ENCODE peak calls at places on chromosomes 7 and 10, in six cellular contexts. D is activated CD4-positive, alpha-beta T cell treated with anti-CD3 and anti-CD28 coated beads for 48 hours; O is CD8-positive, alpha-beta memory T cell; P is Jurkat, Clone E6-1; R is stimulated activated CD8-positive, alpha-beta memory T cell treated with anti-CD3 and anti-CD28 coated beads, Interleukin-4, amount 100 ng/mL, for 1 hour; E is amniotic stem cell. U is an unnamed sample.

GRCh38 chr7:28114056-28114455 is 66.5 kb downstream of the JAZF1 start:
- DNase-seq in R (no peak), D (no peak), O (no peak), E (no peak), P (no peak), U (no peak)

GRCh38 chr7:70614237-70614984 is 517.5 kb upstream of the GALNT17 start:
- DNase-seq in P (peak; percentile 7), R (no peak), D (no peak), E (no peak), O (no peak), U (no peak)

GRCh38 chr10:71978476-71978875 is 14.3 kb downstream of the CHST3 start:
- DNase-seq in P (no peak), R (no peak), E (no peak), O (no peak), D (no peak), U (no peak)

GRCh38 chr7:84204655-84205054 is 10.1 kb upstream of the SEMA3A start:
- DNase-seq in D (no peak), R (no peak), O (no peak), P (no peak), E (no peak), U (no peak)

GRCh38 chr10:28991738-28992270 is 297.1 kb upstream of the LYZL1 start:
- DNase-seq in D (peak; percentile 54), R (no peak), E (no peak), O (no peak), P (no peak), U (no peak)

GRCh38 chr10:124003070-124003419 is 90.4 kb downstream of the CHST15 start:
- DNase-seq in P (no peak), O (no peak), R (no peak), E (no peak), D (no peak), U (no peak)

GRCh38 chr7:64849250-64849923 is 53.7 kb upstream of the ZNF273 start:
- DNase-seq in R (no peak), P (peak; percentile 12), O (no peak), D (no peak), E (no peak), U (no peak)

GRCh38 chr7:107891619-107892366 is 810 bp downstream of the DLD start:
- DNase-seq in D (peak; percentile 26), E (no peak), R (no peak), O (no peak), P (no peak), U (no peak)

GRCh38 chr10:117248700-117249465 is 8.0 kb downstream of the SLC18A2 start:
- DNase-seq in R (no peak), D (no peak), P (peak; percentile 41), O (no peak), E (no peak), U (no peak)

GRCh38 chr10:126431816-126432215 is 43.5 kb upstream of the ADAM12 start:
- DNase-seq in E (no peak), O (no peak), R (no peak), D (no peak), P (peak; percentile 25), U (no peak)

GRCh38 chr10:67385566-67385965 is 310.4 kb downstream of the CTNNA3 start:
- DNase-seq in E (no peak), P (no peak), O (no peak), D (no peak), R (no peak), U (no peak)

GRCh38 chr10:5760462-5760861 is 52.8 kb downstream of the GDI2 start:
- DNase-seq in P (no peak), R (no peak), E (no peak), O (no peak), D (no peak), U (no peak)

GRCh38 chr10:100101526-100102076 is 19.9 kb upstream of the CPN1 start:
- DNase-seq in D (no peak), O (no peak), R (no peak), P (no peak), E (no peak), U (no peak)

GRCh38 chr7:22356010-22356854 is 722 bp downstream of the RAPGEF5 start:
- DNase-seq in R (no peak), O (no peak), P (no peak), E (no peak), D (no peak), U (no peak)

GRCh38 chr7:36045830-36046341 is 107.2 kb upstream of the EEPD1 start:
- DNase-seq in P (no peak), R (no peak), E (no peak), D (no peak), O (no peak), U (no peak)

GRCh38 chr7:18013936-18014335 is 13.7 kb downstream of the PRPS1L1 start:
- DNase-seq in D (no peak), E (no peak), R (no peak), P (no peak), O (no peak), U (no peak)

GRCh38 chr10:67763499-67764011 is 67.6 kb upstream of the CTNNA3 start:
- DNase-seq in D (peak; percentile 85), R (peak; percentile 65), O (peak; percentile 62), E (peak; percentile 5), P (peak; percentile 57), U (no peak)